ENCODE peak calls at places on chromosome 4, in seven cellular contexts. H is CD4-positive, CD25-positive, alpha-beta regulatory T cell; G is activated effector memory CD4-positive, alpha-beta T cell treated with Interleukin-2 at 50 U/mL for 16 hours; E is NCI-H2227 treated with DMSO at 0.1 percent for 48 hours; R is CD8-positive, alpha-beta memory T cell; K is stimulated activated CD4-positive, alpha-beta T cell treated with anti-CD3 and anti-CD28 coated beads, Interleukin-2, amount 100 ng/mL, for 48 hours; N is NCI-H748 treated with DMSO at 0.1 percent for 48 hours. T is an unnamed sample.

GRCh38 chr4:19329631-19330030 is 922.1 kb upstream of the SLIT2 start:
- DNase-seq in H (no peak), G (no peak), E (no peak), R (no peak), K (no peak), N (no peak), T (no peak)

GRCh38 chr4:75710246-75710645 is 14.1 kb upstream of the USO1 start:
- DNase-seq in H (no peak), G (no peak), E (no peak), R (no peak), K (no peak), N (no peak), T (no peak)

GRCh38 chr4:3193531-3194203 is 55.3 kb upstream of the MSANTD1 start:
- DNase-seq in H (peak), G (no peak), E (no peak), R (no peak), K (no peak), N (no peak), T (no peak)

GRCh38 chr4:73922766-73923630 is 53.8 kb downstream of the CXCL1 start:
- DNase-seq in H (no peak), G (no peak), E (no peak), R (no peak), K (no peak), N (no peak), T (no peak)

GRCh38 chr4:13700196-13701140 is 72.9 kb upstream of the BOD1L1 start:
- DNase-seq in H (no peak), G (no peak), E (no peak), R (no peak), K (no peak), N (no peak), T (no peak)

GRCh38 chr4:140109626-140110213 is 44.3 kb downstream of the MAML3 start:
- DNase-seq in H (no peak), G (no peak), E (peak), R (no peak), K (no peak), N (no peak), T (no peak)

GRCh38 chr4:85475631-85476233 is 782 bp downstream of the ARHGAP24 start:
- DNase-seq in H (no peak), G (no peak), E (peak), R (no peak), K (no peak), N (no peak), T (no peak)

GRCh38 chr4:61478340-61478739 is 278.2 kb downstream of the ADGRL3 start:
- DNase-seq in H (no peak), G (no peak), E (no peak), R (no peak), K (no peak), N (no peak), T (no peak)

GRCh38 chr4:186684220-186684619 is 39.4 kb downstream of the FAT1 start:
- DNase-seq in H (no peak), G (no peak), E (no peak), R (no peak), K (no peak), N (no peak), T (no peak)

GRCh38 chr4:153170407-153170806 is 33.8 kb upstream of the TRIM2 start:
- DNase-seq in H (no peak), G (no peak), E (no peak), R (no peak), K (no peak), N (no peak), T (no peak)

GRCh38 chr4:108529984-108530901 is 90.1 kb upstream of the RPL34 start:
- DNase-seq in H (no peak), G (no peak), E (no peak), R (no peak), K (no peak), N (no peak), T (no peak)

GRCh38 chr4:165410214-165410613 is 31.4 kb downstream of the CPE start:
- DNase-seq in H (no peak), G (no peak), E (no peak), R (no peak), K (no peak), N (no peak), T (no peak)